ENCODE peak calls at places on chromosomes 7 and 10, in seven cellular contexts. Z is RWPE1; P is stimulated activated CD4-positive, alpha-beta T cell treated with anti-CD3 and anti-CD28 coated beads, Interleukin-4, amount 100 ng/mL, for 4 hours; M is fibroblast of lung; B is adipocyte; A is OCI-M1; D is SJSA1. U is an unnamed sample.

GRCh38 chr10:97687785-97688781 is 1.0 kb upstream of the AVPI1 start:
- DNase-seq in P (no peak), A (peak), B (peak), M (peak), Z (no peak), D (peak), U (peak)

GRCh38 chr7:35781767-35782515 is 18.9 kb upstream of the SEPTIN7 start:
- DNase-seq in Z (no peak), P (no peak), B (no peak), M (no peak), D (no peak), A (no peak), U (no peak)

GRCh38 chr10:30233186-30233958 is 115.7 kb downstream of the MTPAP start:
- DNase-seq in A (no peak), D (no peak), B (peak), Z (no peak), M (no peak), P (no peak), U (peak)

GRCh38 chr7:132518102-132518838 is 58.0 kb downstream of the PLXNA4 start:
- DNase-seq in D (no peak), B (no peak), P (no peak), A (peak), M (no peak), Z (peak), U (no peak)

GRCh38 chr10:85430991-85431390 is 935.6 kb downstream of the GRID1 start:
- DNase-seq in M (no peak), B (no peak), A (no peak), Z (no peak), P (no peak), D (peak), U (peak)

GRCh38 chr7:155965010-155965409 is 152.7 kb upstream of the SHH start:
- DNase-seq in M (peak), D (no peak), Z (peak), A (no peak), P (no peak), B (no peak), U (peak)

GRCh38 chr10:75042292-75042974 is 69.0 kb upstream of the SAMD8 start:
- DNase-seq in B (peak), A (no peak), Z (no peak), M (peak), P (no peak), D (peak), U (peak)

GRCh38 chr7:50418086-50418515 is 32.0 kb downstream of the FIGNL1 start:
- DNase-seq in A (peak), D (peak), M (peak), Z (peak), B (peak), P (peak), U (peak)

GRCh38 chr10:3720228-3721019 is 64.6 kb downstream of the KLF6 start:
- DNase-seq in Z (peak), P (no peak), D (no peak), A (peak), M (peak), B (peak), U (peak)

GRCh38 chr10:5014936-5015335 is 11.3 kb upstream of the AKR1C2 start:
- DNase-seq in M (no peak), D (no peak), A (peak), B (no peak), Z (no peak), P (no peak), U (no peak)

GRCh38 chr10:46555366-46555712 is 1.1 kb downstream of the GPRIN2 start:
- DNase-seq in B (no peak), Z (no peak), M (no peak), D (no peak), A (no peak), P (peak), U (no peak)

GRCh38 chr10:48993627-48994026 is 54.0 kb upstream of the LRRC18 start:
- DNase-seq in Z (no peak), A (no peak), P (no peak), D (no peak), B (no peak), M (no peak), U (no peak)

GRCh38 chr7:136566491-136566890 is 302.0 kb upstream of the CHRM2 start:
- DNase-seq in M (no peak), P (no peak), B (no peak), D (no peak), Z (no peak), A (no peak), U (no peak)

GRCh38 chr10:13485623-13486022 is 43.2 kb downstream of the BEND7 start:
- DNase-seq in B (peak), D (no peak), A (peak), P (no peak), Z (peak), M (no peak), U (no peak)

GRCh38 chr7:41885748-41886147 is 182.9 kb upstream of the INHBA start:
- DNase-seq in A (no peak), M (peak), B (peak), P (no peak), D (no peak), Z (no peak), U (no peak)

GRCh38 chr7:151551820-151552219 is 32.1 kb upstream of the RHEB start:
- DNase-seq in D (no peak), P (no peak), Z (no peak), A (no peak), M (peak), B (no peak), U (no peak)

GRCh38 chr7:84073476-84073875 is 121.1 kb downstream of the SEMA3A start:
- DNase-seq in A (peak), M (peak), Z (no peak), D (no peak), P (no peak), B (peak), U (peak)